ENCODE peak calls at places on chromosomes 7 and 10, in eight cellular contexts. N, X, C, G, Y, L, T and D are unnamed samples.

GRCh38 chr10:7932301-7933036 is 114.2 kb downstream of the TAF3 start:
- DNase-seq in N (no peak), X (no peak), C (no peak), G (no peak), Y (no peak), L (no peak), T (no peak), D (no peak)

GRCh38 chr7:117036034-117036669 is 82.9 kb downstream of the ST7 start:
- DNase-seq in N (no peak), X (no peak), C (no peak), G (no peak), Y (no peak), L (no peak), T (no peak), D (no peak)

GRCh38 chr10:1369197-1369596 is 313.0 kb downstream of the WDR37 start:
- DNase-seq in N (no peak), X (peak), C (no peak), G (no peak), Y (no peak), L (no peak), T (no peak), D (no peak)

GRCh38 chr10:104029528-104029875 is 56.2 kb downstream of the COL17A1 start:
- DNase-seq in N (no peak), X (no peak), C (no peak), G (peak), Y (no peak), L (no peak), T (no peak), D (no peak)

GRCh38 chr10:28492556-28492955 is 40.4 kb upstream of the WAC start:
- DNase-seq in N (no peak), X (no peak), C (no peak), G (no peak), Y (no peak), L (no peak), T (no peak), D (no peak)

GRCh38 chr7:40437498-40437897 is 302.7 kb downstream of the SUGCT start:
- DNase-seq in N (peak), X (no peak), C (no peak), G (no peak), Y (no peak), L (no peak), T (no peak), D (no peak)

GRCh38 chr7:83001362-83002040 is 161.2 kb downstream of the PCLO start:
- DNase-seq in N (no peak), X (no peak), C (no peak), G (no peak), Y (no peak), L (no peak), T (no peak), D (no peak)

GRCh38 chr7:47846117-47846836 is 102.0 kb downstream of the PKD1L1 start:
- DNase-seq in N (peak), X (no peak), C (no peak), G (no peak), Y (no peak), L (no peak), T (no peak), D (no peak)

GRCh38 chr7:83827036-83827435 is 178.1 kb upstream of the SEMA3E start:
- DNase-seq in N (no peak), X (no peak), C (no peak), G (no peak), Y (no peak), L (no peak), T (no peak), D (no peak)

GRCh38 chr7:103065666-103066065 is 8.9 kb downstream of the FBXL13 start:
- DNase-seq in N (peak), X (no peak), C (no peak), G (no peak), Y (no peak), L (peak), T (no peak), D (peak)

GRCh38 chr10:42802889-42803288 is 20.3 kb downstream of the BMS1 start:
- DNase-seq in N (no peak), X (no peak), C (no peak), G (no peak), Y (no peak), L (no peak), T (no peak), D (no peak)

GRCh38 chr7:139117599-139118233 is 8.2 kb upstream of the ZC3HAV1 start:
- DNase-seq in N (no peak), X (no peak), C (no peak), G (no peak), Y (no peak), L (no peak), T (no peak), D (no peak)

GRCh38 chr7:45597286-45597984 is 23.3 kb downstream of the ADCY1 start:
- DNase-seq in N (no peak), X (peak), C (no peak), G (no peak), Y (peak), L (no peak), T (no peak), D (no peak)

GRCh38 chr7:133023370-133024075 is 58.4 kb downstream of the CHCHD3 start:
- DNase-seq in N (no peak), X (no peak), C (no peak), G (no peak), Y (no peak), L (no peak), T (no peak), D (no peak)

GRCh38 chr7:130371059-130371458 is 9.2 kb upstream of the CPA1 start:
- DNase-seq in N (no peak), X (no peak), C (peak), G (peak), Y (peak), L (no peak), T (peak), D (peak)

GRCh38 chr7:111029574-111030357 is 61.2 kb upstream of the LRRN3 start:
- DNase-seq in N (no peak), X (no peak), C (peak), G (peak), Y (no peak), L (no peak), T (no peak), D (peak)

GRCh38 chr10:48444861-48445841 is 138.7 kb downstream of the MAPK8 start:
- DNase-seq in N (peak), X (peak), C (no peak), G (no peak), Y (peak), L (no peak), T (peak), D (no peak)

GRCh38 chr10:86439544-86439943 is 72.9 kb upstream of the GRID1 start:
- DNase-seq in N (peak), X (no peak), C (peak), G (peak), Y (peak), L (no peak), T (peak), D (peak)

GRCh38 chr10:52213511-52213831 is 100.6 kb upstream of the DKK1 start:
- DNase-seq in N (no peak), X (no peak), C (no peak), G (no peak), Y (no peak), L (no peak), T (no peak), D (no peak)

GRCh38 chr10:29719281-29719675 is 84.5 kb upstream of the SVIL start:
- DNase-seq in N (no peak), X (no peak), C (no peak), G (no peak), Y (no peak), L (no peak), T (no peak), D (no peak)

GRCh38 chr7:118777308-118777707 is 552.8 kb downstream of the ANKRD7 start:
- DNase-seq in N (no peak), X (no peak), C (no peak), G (no peak), Y (no peak), L (no peak), T (no peak), D (no peak)

GRCh38 chr10:125399289-125399688 is 238.9 kb upstream of the CTBP2 start:
- DNase-seq in N (no peak), X (no peak), C (no peak), G (no peak), Y (no peak), L (no peak), T (no peak), D (no peak)

GRCh38 chr10:96495544-96495943 is 18.2 kb downstream of the TLL2 start:
- DNase-seq in N (no peak), X (no peak), C (no peak), G (no peak), Y (no peak), L (no peak), T (no peak), D (no peak)

GRCh38 chr7:74228951-74229900 is 19.4 kb downstream of the LAT2 start:
- DNase-seq in N (no peak), X (no peak), C (no peak), G (no peak), Y (no peak), L (no peak), T (no peak), D (no peak)

GRCh38 chr10:101848408-101848807 is 4.8 kb upstream of the KCNIP2 start:
- DNase-seq in N (no peak), X (no peak), C (no peak), G (no peak), Y (no peak), L (no peak), T (no peak), D (no peak)

GRCh38 chr10:52004342-52004949 is 305.1 kb upstream of the CSTF2T start:
- DNase-seq in N (peak), X (no peak), C (no peak), G (no peak), Y (no peak), L (no peak), T (no peak), D (no peak)

GRCh38 chr7:80499350-80499955 is 12.4 kb downstream of the GNAT3 start:
- DNase-seq in N (peak), X (no peak), C (peak), G (peak), Y (no peak), L (no peak), T (peak), D (no peak)

GRCh38 chr10:17335065-17335464 is 107.0 kb downstream of the VIM start:
- DNase-seq in N (no peak), X (no peak), C (no peak), G (no peak), Y (no peak), L (no peak), T (no peak), D (no peak)

GRCh38 chr10:73768881-73769280 is 13.0 kb upstream of the CHCHD1 start:
- DNase-seq in N (no peak), X (no peak), C (no peak), G (no peak), Y (no peak), L (peak), T (peak), D (peak)

GRCh38 chr7:129394982-129395906 is 39.0 kb upstream of the STRIP2 start:
- DNase-seq in N (no peak), X (no peak), C (peak), G (no peak), Y (no peak), L (no peak), T (no peak), D (no peak)

GRCh38 chr7:78585958-78586357 is 787.4 kb downstream of the PHTF2 start:
- DNase-seq in N (no peak), X (no peak), C (no peak), G (no peak), Y (no peak), L (no peak), T (no peak), D (no peak)

DNA sequence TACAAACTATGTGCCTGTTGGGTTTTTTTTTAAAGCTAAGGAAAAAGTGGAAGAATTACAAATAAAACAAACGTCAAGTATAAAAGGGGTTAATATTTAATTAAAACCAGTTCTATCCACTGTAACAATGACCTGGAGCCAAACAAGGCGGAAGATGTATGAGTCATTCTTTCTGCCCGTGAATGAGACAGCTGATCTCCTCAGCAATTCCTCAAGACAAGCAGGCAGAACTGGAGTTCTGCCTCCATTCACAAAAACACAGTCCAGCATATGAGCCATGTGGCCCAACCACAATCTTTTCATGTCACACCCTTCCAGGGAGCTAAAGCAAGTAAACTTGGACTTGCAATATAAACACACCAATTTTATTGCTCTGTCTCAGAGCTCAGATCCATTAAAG is 8.4 kb downstream of the ETV1 start:
- DNase-seq in N (peak), X (no peak), C (peak), G (no peak), Y (no peak), L (no peak), T (peak), D (peak)
- TF ChIP-seq POLR2A in N (no peak), X (no peak), C (peak), G (no peak), Y (no peak), L (no peak), T (no peak), D (no peak)

GRCh38 chr7:897086-897485 is 20.7 kb downstream of the GET4 start:
- DNase-seq in N (no peak), X (no peak), C (no peak), G (no peak), Y (no peak), L (no peak), T (no peak), D (no peak)
- TF ChIP-seq POLR2A in N (no peak), X (no peak), C (no peak), G (no peak), Y (no peak), L (no peak), T (no peak), D (no peak)

GRCh38 chr7:131628634-131629033 is 72.2 kb upstream of the PODXL start:
- DNase-seq in N (no peak), X (no peak), C (no peak), G (no peak), Y (no peak), L (no peak), T (no peak), D (no peak)

GRCh38 chr7:131630427-131630826 is 74.0 kb upstream of the PODXL start:
- DNase-seq in N (no peak), X (no peak), C (no peak), G (no peak), Y (no peak), L (no peak), T (no peak), D (no peak)

GRCh38 chr7:131626643-131627042 is 70.2 kb upstream of the PODXL start:
- DNase-seq in N (no peak), X (no peak), C (no peak), G (no peak), Y (no peak), L (no peak), T (no peak), D (no peak)

GRCh38 chr7:131627589-131628212 is 71.3 kb upstream of the PODXL start:
- DNase-seq in N (no peak), X (no peak), C (no peak), G (no peak), Y (no peak), L (no peak), T (no peak), D (peak)

GRCh38 chr7:131629203-131629871 is 72.9 kb upstream of the PODXL start:
- DNase-seq in N (peak), X (no peak), C (no peak), G (no peak), Y (no peak), L (no peak), T (no peak), D (no peak)
- TF ChIP-seq POLR2A in N (no peak), X (no peak), C (no peak), G (no peak), Y (no peak), L (no peak), T (no peak), D (no peak)

DNA sequence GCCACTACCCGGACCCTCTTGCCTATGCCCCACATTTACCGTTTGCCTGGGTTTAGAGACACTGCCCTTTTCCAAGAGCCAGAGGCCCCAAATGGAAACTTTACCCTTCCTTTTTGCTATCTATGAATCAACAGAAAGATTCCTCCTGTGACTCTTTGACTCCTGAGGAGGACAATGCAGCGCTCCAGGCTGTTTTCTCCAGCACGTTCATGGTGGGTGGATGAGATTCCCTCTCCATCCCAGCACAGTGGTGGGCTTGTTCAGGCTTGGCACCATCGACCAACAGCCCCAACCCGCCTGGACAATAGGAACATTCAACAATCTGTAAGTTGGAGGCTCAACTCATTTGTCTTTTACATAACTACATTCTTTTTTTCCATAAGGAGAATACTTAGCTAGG is 55.9 kb downstream of the DLD start:
- DNase-seq in N (no peak), X (no peak), C (no peak), G (no peak), Y (no peak), L (no peak), T (no peak), D (no peak)
- TF ChIP-seq POLR2A in N (no peak), X (no peak), C (no peak), G (no peak), Y (no peak), L (no peak), T (no peak), D (no peak)